ENCODE peak calls at places on chromosome 22, in five cellular contexts. N is pancreas, Z is A172, O is posterior cingulate gyrus, X is stromal cell of bone marrow. I is an unnamed sample.

GRCh38 chr22:23275751-23276150 is 95.4 kb downstream of the BCR start:
- DNase-seq in N (no peak), Z (no peak), O (no peak), X (no peak), I (no peak)

GRCh38 chr22:22710719-22711531 is 66.5 kb downstream of the GGTLC2 start:
- DNase-seq in N (peak), Z (peak), O (peak), X (no peak), I (peak)

GRCh38 chr22:48849963-48850657 is 977.6 kb downstream of the BRD1 start:
- DNase-seq in N (no peak), Z (no peak), O (no peak), X (no peak), I (no peak)

GRCh38 chr22:30239421-30240405 is 6.8 kb downstream of the LIF start:
- DNase-seq in N (no peak), Z (no peak), O (no peak), X (no peak), I (no peak)

GRCh38 chr22:49303781-49304461 is 523.8 kb downstream of the BRD1 start:
- DNase-seq in N (no peak), Z (no peak), O (peak), X (no peak), I (peak)

GRCh38 chr22:29062286-29062949 is 787 bp upstream of the C22orf31 start:
- DNase-seq in N (no peak), Z (no peak), O (no peak), X (no peak), I (no peak)

GRCh38 chr22:48646216-48646925 is 1181.3 kb downstream of the BRD1 start:
- DNase-seq in N (no peak), Z (no peak), O (no peak), X (no peak), I (no peak)

GRCh38 chr22:26330971-26331625 is 98.0 kb upstream of the ASPHD2 start:
- DNase-seq in N (peak), Z (peak), O (peak), X (peak), I (no peak)

GRCh38 chr22:31829505-31829904 is 75.7 kb downstream of the DEPDC5 start:
- DNase-seq in N (no peak), Z (peak), O (no peak), X (peak), I (no peak)

GRCh38 chr22:24532075-24532474 is 22.9 kb downstream of the GUCD1 start:
- DNase-seq in N (peak), Z (no peak), O (no peak), X (no peak), I (no peak)

GRCh38 chr22:42892571-42893316 is 35.7 kb upstream of the ARFGAP3 start:
- DNase-seq in N (peak), Z (no peak), O (no peak), X (no peak), I (no peak)

GRCh38 chr22:28977481-28977971 is 84.1 kb downstream of the C22orf31 start:
- DNase-seq in N (no peak), Z (peak), O (no peak), X (no peak), I (no peak)

GRCh38 chr22:49826603-49827306 is 918 bp downstream of the BRD1 start:
- DNase-seq in N (peak), Z (no peak), O (no peak), X (peak), I (no peak)

GRCh38 chr22:28442951-28443876 is 236.4 kb downstream of the TTC28 start:
- DNase-seq in N (peak), Z (peak), O (peak), X (peak), I (peak)

GRCh38 chr22:32985899-32986772 is 72.0 kb downstream of the SYN3 start:
- DNase-seq in N (peak), Z (peak), O (peak), X (peak), I (peak)

GRCh38 chr22:49028111-49028510 is 799.6 kb downstream of the BRD1 start:
- DNase-seq in N (no peak), Z (no peak), O (no peak), X (no peak), I (no peak)

GRCh38 chr22:38824587-38824986 is 19.2 kb downstream of the NPTXR start:
- DNase-seq in N (peak), Z (peak), O (no peak), X (peak), I (no peak)

GRCh38 chr22:31243339-31244043 is 31.4 kb downstream of the LIMK2 start:
- DNase-seq in N (no peak), Z (peak), O (no peak), X (no peak), I (no peak)

GRCh38 chr22:36180038-36180880 is 19.7 kb upstream of the APOL3 start:
- DNase-seq in N (peak), Z (peak), O (peak), X (peak), I (peak)

GRCh38 chr22:49838771-49839717 is 11.4 kb upstream of the BRD1 start:
- DNase-seq in N (no peak), Z (no peak), O (no peak), X (no peak), I (no peak)

GRCh38 chr22:24518228-24518627 is 23.1 kb downstream of the UPB1 start:
- DNase-seq in N (no peak), Z (no peak), O (no peak), X (no peak), I (no peak)

GRCh38 chr22:17804331-17805080 is 30.2 kb upstream of the BID start:
- DNase-seq in N (no peak), Z (no peak), O (no peak), X (no peak), I (no peak)

GRCh38 chr22:36467946-36468345 is 13.5 kb downstream of the TXN2 start:
- DNase-seq in N (no peak), Z (peak), O (no peak), X (peak), I (no peak)

GRCh38 chr22:47918936-47919505 is 1156.6 kb downstream of the TBC1D22A start:
- DNase-seq in N (no peak), Z (no peak), O (no peak), X (no peak), I (no peak)

GRCh38 chr22:42553475-42554361 is at the start of gene SERHL2:
- DNase-seq in N (peak), Z (no peak), O (peak), X (peak), I (peak)

GRCh38 chr22:17705565-17706450 is 67.3 kb downstream of the BCL2L13 start:
- DNase-seq in N (no peak), Z (no peak), O (no peak), X (no peak), I (no peak)

GRCh38 chr22:50528682-50529415 is 963 bp downstream of the TYMP start:
- DNase-seq in N (no peak), Z (no peak), O (no peak), X (no peak), I (no peak)

GRCh38 chr22:22787151-22787550 is 100.5 kb upstream of the IGLL5 start:
- DNase-seq in N (no peak), Z (no peak), O (no peak), X (no peak), I (no peak)

GRCh38 chr22:47848384-47848920 is 1086.0 kb downstream of the TBC1D22A start:
- DNase-seq in N (no peak), Z (no peak), O (no peak), X (no peak), I (no peak)

GRCh38 chr22:37521236-37521739 is 2.1 kb upstream of the CARD10 start:
- DNase-seq in N (no peak), Z (no peak), O (no peak), X (no peak), I (no peak)

GRCh38 chr22:32996702-32997101 is 61.5 kb downstream of the SYN3 start:
- DNase-seq in N (no peak), Z (peak), O (no peak), X (peak), I (peak)